ENCODE peak calls at places on chromosome X, in nine cellular contexts. V, Q, E, O, F, R, H, T and K are unnamed samples.

GRCh38 chrX:66553973-66554372 is 84.9 kb downstream of the EDA2R start:
- DNase-seq in V (no peak), R (no peak), H (no peak), Q (no peak), F (no peak), T (no peak), E (no peak), O (no peak), K (no peak)

GRCh38 chrX:21658152-21658737 is at the start of gene KLHL34:
- DNase-seq in V (no peak), F (peak; percentile 20), E (peak; percentile 30), R (no peak), O (no peak), Q (no peak), T (no peak), H (no peak), K (no peak)

GRCh38 chrX:84469226-84469625 is 33.0 kb downstream of the HDX start:
- DNase-seq in Q (no peak), F (no peak), H (no peak), E (no peak), R (no peak), O (no peak), T (no peak), V (peak; percentile 54), K (no peak)

GRCh38 chrX:46125139-46125538 is 420.1 kb downstream of the ZNF674 start:
- DNase-seq in F (no peak), T (no peak), H (no peak), O (no peak), V (peak; percentile 17), E (no peak), Q (no peak), R (no peak), K (no peak)

GRCh38 chrX:15194136-15194535 is 75.7 kb downstream of the ASB9 start:
- DNase-seq in R (no peak), Q (no peak), E (no peak), H (no peak), V (no peak), T (no peak), F (no peak), O (no peak), K (no peak)

GRCh38 chrX:13994104-13994503 is 35.6 kb downstream of the GEMIN8 start:
- DNase-seq in F (no peak), Q (no peak), H (no peak), T (no peak), V (no peak), R (no peak), O (no peak), E (no peak), K (no peak)

GRCh38 chrX:1305411-1305810 is 31.2 kb upstream of the IL3RA start:
- DNase-seq in V (no peak), R (no peak), F (no peak), O (no peak), Q (no peak), H (no peak), T (no peak), E (no peak), K (no peak)

GRCh38 chrX:97563531-97564133 is 679.9 kb downstream of the RPA4 start:
- DNase-seq in Q (peak; percentile 58), R (no peak), F (peak; percentile 59), V (peak; percentile 69), O (peak; percentile 11), E (peak; percentile 8), T (no peak), H (peak; percentile 66), K (no peak)

GRCh38 chrX:138294951-138295350 is 416.6 kb downstream of the FGF13 start:
- DNase-seq in Q (no peak), F (no peak), H (no peak), T (no peak), O (no peak), V (no peak), E (no peak), R (no peak), K (no peak)

GRCh38 chrX:23726196-23726595 is 16.9 kb downstream of the ACOT9 start:
- DNase-seq in H (no peak), F (no peak), Q (no peak), E (no peak), O (no peak), R (no peak), T (no peak), V (no peak), K (no peak)

GRCh38 chrX:141989802-141990201 is 86.1 kb downstream of the MAGEC1 start:
- DNase-seq in H (no peak), T (no peak), V (peak; percentile 52), Q (no peak), O (no peak), R (no peak), F (no peak), E (no peak), K (no peak)

GRCh38 chrX:15349046-15349445 is 13.7 kb upstream of the PIGA start:
- DNase-seq in V (peak; percentile 48), T (peak; percentile 52), F (peak; percentile 41), Q (peak; percentile 51), H (peak; percentile 26), R (peak; percentile 54), E (peak; percentile 26), O (no peak), K (peak; percentile 51)

GRCh38 chrX:16429391-16429790 is 220.6 kb upstream of the S100G start:
- DNase-seq in V (no peak), E (no peak), Q (peak; percentile 25), F (peak; percentile 32), R (no peak), H (no peak), T (no peak), O (no peak), K (no peak)

GRCh38 chrX:8067754-8068469 is 103.2 kb downstream of the VCX2 start:
- DNase-seq in H (no peak), T (no peak), E (no peak), O (no peak), R (no peak), F (no peak), Q (no peak), V (peak; percentile 80), K (no peak)

GRCh38 chrX:36908801-36909403 is 99.3 kb upstream of the FAM47C start:
- DNase-seq in F (peak; percentile 20), H (no peak), V (peak; percentile 12), Q (peak; percentile 18), T (no peak), O (no peak), E (no peak), R (peak; percentile 19), K (no peak)

GRCh38 chrX:68718443-68718820 is 71.0 kb downstream of the STARD8 start:
- DNase-seq in H (no peak), R (no peak), F (no peak), T (no peak), V (no peak), O (no peak), Q (no peak), E (no peak), K (no peak)

GRCh38 chrX:68822641-68823410 is 6.0 kb upstream of the EFNB1 start:
- DNase-seq in F (peak; percentile 74), O (no peak), R (peak; percentile 71), H (peak; percentile 32), E (peak; percentile 52), Q (peak; percentile 61), V (peak; percentile 44), T (no peak), K (peak; percentile 66)

GRCh38 chrX:45172890-45173289 is 27.8 kb downstream of the DIPK2B start:
- DNase-seq in H (no peak), E (no peak), Q (no peak), V (peak; percentile 53), F (peak; percentile 18), T (no peak), O (no peak), R (no peak), K (no peak)

GRCh38 chrX:119790977-119791436 is 423 bp downstream of the RPL39 start:
- DNase-seq in V (peak; percentile 17), H (peak; percentile 49), O (no peak), F (peak; percentile 18), Q (peak; percentile 10), T (peak; percentile 48), R (no peak), E (peak; percentile 11), K (no peak)

GRCh38 chrX:70479197-70479969 is 34.7 kb downstream of the DLG3 start:
- DNase-seq in R (no peak), E (no peak), Q (no peak), F (peak; percentile 56), H (no peak), T (no peak), O (no peak), V (peak; percentile 76), K (no peak)